ENCODE peak calls at places on chromosomes 13 and 19, in eight cellular contexts. F, T, A, O, J, B, E and C are unnamed samples.

GRCh38 chr13:25153736-25154135 is 18.4 kb downstream of the AMER2 start:
- DNase-seq in E (no peak), B (no peak), O (no peak), F (no peak), J (no peak), T (no peak), A (peak), C (no peak)

GRCh38 chr13:40217675-40218074 is 448.8 kb downstream of the FOXO1 start:
- DNase-seq in F (no peak), T (no peak), O (no peak), J (no peak), A (no peak), B (no peak), E (no peak), C (no peak)

GRCh38 chr13:94548382-94549240 is 47.3 kb downstream of the TGDS start:
- DNase-seq in E (peak), O (peak), F (peak), A (peak), T (peak), B (no peak), J (peak), C (peak)

GRCh38 chr19:55467236-55468053 is 2.9 kb upstream of the C19orf85 start:
- DNase-seq in F (peak), B (peak), A (peak), O (peak), E (peak), J (peak), T (no peak), C (no peak)

GRCh38 chr13:61078976-61079770 is 336.5 kb downstream of the PCDH20 start:
- DNase-seq in F (no peak), O (no peak), T (no peak), E (no peak), B (no peak), A (no peak), J (no peak), C (no peak)

GRCh38 chr13:40206241-40207109 is 460.0 kb downstream of the FOXO1 start:
- DNase-seq in B (no peak), F (no peak), E (peak), J (peak), O (no peak), A (no peak), T (no peak), C (peak)

GRCh38 chr19:23996549-23996948 is 81.9 kb downstream of the ZNF726 start:
- DNase-seq in J (no peak), F (no peak), E (no peak), A (peak), O (no peak), B (peak), T (no peak), C (no peak)

GRCh38 chr13:25691654-25692053 is 319.9 kb downstream of the ATP8A2 start:
- DNase-seq in T (no peak), E (no peak), B (no peak), J (no peak), O (no peak), F (no peak), A (no peak), C (no peak)

GRCh38 chr13:19759669-19760068 is 23.1 kb downstream of the PSPC1 start:
- DNase-seq in F (no peak), A (no peak), E (no peak), O (no peak), T (no peak), J (no peak), B (no peak), C (no peak)

GRCh38 chr19:5960005-5961001 is 17.6 kb downstream of the RANBP3 start:
- DNase-seq in E (peak), J (no peak), T (no peak), B (peak), F (no peak), O (peak), A (no peak), C (no peak)

GRCh38 chr19:3723883-3724282 is 15.7 kb downstream of the TJP3 start:
- DNase-seq in F (no peak), O (no peak), A (peak), J (no peak), E (no peak), B (no peak), T (no peak), C (no peak)

GRCh38 chr19:6018786-6019185 is 40.8 kb upstream of the RANBP3 start:
- DNase-seq in T (no peak), E (no peak), J (no peak), B (no peak), F (no peak), A (peak), O (peak), C (no peak)

GRCh38 chr19:18273566-18274302 is 518 bp downstream of the IQCN start:
- DNase-seq in E (no peak), A (no peak), O (no peak), F (no peak), B (no peak), T (no peak), J (no peak), C (no peak)

GRCh38 chr13:80168089-80168850 is 172.7 kb downstream of the SPRY2 start:
- DNase-seq in O (no peak), F (no peak), E (no peak), A (no peak), B (peak), T (no peak), J (no peak), C (peak)

GRCh38 chr13:51524846-51525566 is 59.3 kb upstream of the WDFY2 start:
- DNase-seq in F (no peak), A (no peak), O (no peak), J (no peak), E (no peak), T (no peak), B (no peak), C (peak)

GRCh38 chr19:4472174-4472974 is at the start of gene HDGFL2:
- DNase-seq in J (no peak), T (no peak), E (no peak), O (no peak), B (no peak), F (no peak), A (peak), C (no peak)

GRCh38 chr13:21478881-21479808 is 20.0 kb upstream of the ZDHHC20 start:
- DNase-seq in A (peak), J (no peak), O (no peak), B (peak), F (no peak), E (peak), T (no peak), C (peak)

GRCh38 chr13:109241160-109241559 is 545.2 kb downstream of the IRS2 start:
- DNase-seq in J (no peak), B (no peak), E (no peak), F (no peak), T (no peak), O (no peak), A (no peak), C (no peak)

GRCh38 chr19:1069009-1069779 is 2.2 kb downstream of the ARHGAP45 start:
- DNase-seq in T (no peak), O (no peak), E (no peak), B (no peak), J (peak), A (no peak), F (no peak), C (no peak)

GRCh38 chr13:110443633-110444225 is 117.8 kb downstream of the RAB20 start:
- DNase-seq in F (no peak), B (no peak), J (no peak), T (peak), O (no peak), E (no peak), A (no peak), C (no peak)

GRCh38 chr19:15550847-15551182 is 42.5 kb downstream of the CYP4F22 start:
- DNase-seq in A (no peak), F (no peak), E (no peak), B (no peak), O (no peak), T (no peak), J (no peak), C (no peak)

GRCh38 chr19:30490760-30491159 is 118.6 kb downstream of the ZNF536 start:
- DNase-seq in F (no peak), E (no peak), A (no peak), O (no peak), T (no peak), B (no peak), J (no peak), C (no peak)

GRCh38 chr13:40210865-40211585 is 455.4 kb downstream of the FOXO1 start:
- DNase-seq in O (no peak), T (no peak), E (no peak), A (no peak), F (no peak), J (no peak), B (no peak), C (no peak)

GRCh38 chr19:31666126-31666525 is 316.9 kb upstream of the TSHZ3 start:
- DNase-seq in J (no peak), T (no peak), A (no peak), F (no peak), O (no peak), E (no peak), B (no peak), C (no peak)

GRCh38 chr19:46944918-46945628 is 74.6 kb upstream of the NPAS1 start:
- DNase-seq in A (peak), J (no peak), O (peak), F (peak), B (peak), T (peak), E (peak), C (no peak)

GRCh38 chr19:49020342-49020741 is 3.5 kb upstream of the LHB start:
- DNase-seq in T (no peak), A (no peak), O (no peak), E (peak), B (no peak), F (no peak), J (peak), C (no peak)

GRCh38 chr19:6402834-6403608 is 10.1 kb upstream of the GTF2F1 start:
- DNase-seq in J (no peak), B (no peak), A (peak), E (no peak), T (no peak), F (no peak), O (peak), C (no peak)

GRCh38 chr19:17841810-17842662 is 5.7 kb downstream of the JAK3 start:
- DNase-seq in F (peak), B (peak), A (peak), E (peak), O (peak), J (peak), T (no peak), C (peak)

GRCh38 chr13:22428188-22428828 is 752.5 kb upstream of the SGCG start:
- DNase-seq in F (no peak), E (no peak), A (no peak), T (no peak), B (no peak), O (no peak), J (no peak), C (no peak)

GRCh38 chr19:51589511-51589910 is 18.4 kb downstream of the ZNF175 start:
- DNase-seq in J (no peak), F (no peak), B (no peak), T (no peak), E (no peak), O (no peak), A (no peak), C (no peak)

GRCh38 chr19:51587264-51588191 is 16.4 kb downstream of the ZNF175 start:
- DNase-seq in B (no peak), T (no peak), F (no peak), E (no peak), A (no peak), J (no peak), O (no peak), C (no peak)

GRCh38 chr19:51586799-51587198 is 15.7 kb downstream of the ZNF175 start:
- DNase-seq in A (no peak), B (no peak), O (no peak), F (no peak), J (no peak), E (no peak), T (no peak), C (no peak)

GRCh38 chr19:51590441-51590840 is 19.4 kb downstream of the ZNF175 start:
- DNase-seq in O (no peak), F (no peak), J (no peak), E (no peak), A (no peak), T (no peak), B (no peak), C (no peak)

GRCh38 chr19:51586103-51586728 is 15.1 kb downstream of the ZNF175 start:
- DNase-seq in T (no peak), J (no peak), F (no peak), E (no peak), O (no peak), A (no peak), B (no peak), C (no peak)
- H3K4me3 ChIP-seq in T (no peak), J (no peak), F (no peak), E (no peak), O (no peak), A (no peak), B (no peak), C (no peak)

GRCh38 chr13:113443991-113444390 is 9.3 kb downstream of the ADPRHL1 start:
- DNase-seq in J (no peak), T (no peak), E (no peak), F (no peak), A (no peak), O (peak), B (no peak), C (no peak)

GRCh38 chr13:113445791-113446487 is 7.3 kb downstream of the ADPRHL1 start:
- DNase-seq in B (peak), A (no peak), O (peak), E (no peak), T (no peak), F (no peak), J (no peak), C (no peak)

GRCh38 chr13:113447596-113447995 is 5.7 kb downstream of the ADPRHL1 start:
- DNase-seq in A (no peak), E (no peak), O (peak), T (no peak), J (no peak), B (no peak), F (no peak), C (no peak)

GRCh38 chr13:113448545-113448884 is 4.8 kb downstream of the ADPRHL1 start:
- DNase-seq in A (no peak), J (peak), B (no peak), E (peak), T (no peak), O (peak), F (no peak), C (no peak)

DNA sequence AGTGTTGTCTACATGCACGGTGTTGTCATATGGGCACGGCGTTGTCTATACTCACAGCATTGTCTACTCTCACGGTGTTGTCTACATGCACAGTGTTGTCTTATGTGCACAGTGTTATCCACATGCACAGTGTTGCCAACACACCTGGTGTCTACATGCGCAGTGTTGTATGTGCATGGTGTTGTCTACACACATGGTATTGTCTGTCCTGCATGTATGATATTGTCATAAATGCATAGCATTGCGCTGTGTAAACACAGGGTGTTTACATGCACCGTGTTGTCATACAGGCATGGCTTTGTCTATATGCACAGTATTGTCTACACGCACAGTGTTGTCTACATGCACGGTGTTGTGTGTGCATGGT is 6.8 kb downstream of the ADPRHL1 start:
- DNase-seq in F (no peak), E (no peak), T (no peak), A (no peak), O (no peak), J (no peak), B (no peak), C (no peak)
- H3K4me3 ChIP-seq in F (no peak), E (no peak), T (no peak), A (no peak), O (no peak), J (no peak), B (no peak), C (no peak)

GRCh38 chr13:33349996-33350826 is 64.7 kb upstream of the STARD13 start:
- DNase-seq in F (peak), T (peak), O (peak), A (peak), B (peak), E (peak), J (peak), C (no peak)

GRCh38 chr13:33347866-33348265 is 62.3 kb upstream of the STARD13 start:
- DNase-seq in E (no peak), O (no peak), F (no peak), B (no peak), T (no peak), A (no peak), J (no peak), C (no peak)

GRCh38 chr13:33351324-33351723 is 65.8 kb upstream of the STARD13 start:
- DNase-seq in A (no peak), J (no peak), F (no peak), E (no peak), T (no peak), O (no peak), B (no peak), C (peak)

GRCh38 chr13:33348366-33348765 is 62.8 kb upstream of the STARD13 start:
- DNase-seq in B (no peak), O (no peak), J (no peak), A (no peak), E (no peak), F (no peak), T (no peak), C (no peak)

DNA sequence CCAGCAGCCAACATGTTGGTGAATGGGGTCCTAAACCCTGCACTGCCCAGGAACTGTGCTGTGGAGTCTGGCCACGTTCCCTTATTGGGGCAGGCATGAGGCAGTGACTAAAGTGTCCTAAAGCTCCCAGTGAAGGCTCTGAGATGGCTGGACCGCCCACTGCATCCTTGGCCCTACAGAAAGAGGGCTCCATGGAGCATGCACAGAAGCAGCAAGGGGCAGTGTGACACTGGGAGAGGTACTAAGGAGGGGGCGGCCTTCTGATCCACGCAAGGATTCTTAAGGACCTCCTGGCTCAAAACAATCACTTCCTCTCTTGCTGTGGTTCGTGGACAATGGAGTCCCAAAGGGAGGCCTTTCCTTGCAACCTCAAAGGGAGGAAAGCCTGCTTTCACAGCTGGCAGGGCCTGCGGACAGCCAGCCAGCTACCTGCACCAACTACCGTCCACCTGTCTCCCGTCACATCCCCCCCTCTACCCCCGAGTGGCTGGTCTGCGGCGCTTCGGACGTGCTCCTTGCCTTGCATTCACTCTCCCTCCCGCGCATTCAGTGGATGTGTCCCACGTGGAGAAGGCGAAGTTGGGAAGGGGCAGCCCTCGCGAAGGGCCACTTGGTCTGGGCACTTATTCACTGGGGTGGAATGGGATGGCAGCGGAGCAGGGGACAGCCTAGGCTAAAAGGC is 63.9 kb upstream of the STARD13 start:
- DNase-seq in O (peak), T (peak), J (no peak), F (no peak), B (no peak), E (no peak), A (peak), C (no peak)
- H3K4me3 ChIP-seq in O (peak), T (peak), J (peak), F (peak), B (peak), E (peak), A (peak), C (peak)

GRCh38 chr19:38402623-38402966 is 298 bp upstream of the FAM98C start:
- DNase-seq in T (no peak), J (no peak), O (no peak), E (no peak), B (no peak), A (no peak), F (no peak), C (no peak)
- H3K4me3 ChIP-seq in T (peak), J (peak), O (peak), E (no peak), B (peak), A (peak), F (peak), C (peak)

DNA sequence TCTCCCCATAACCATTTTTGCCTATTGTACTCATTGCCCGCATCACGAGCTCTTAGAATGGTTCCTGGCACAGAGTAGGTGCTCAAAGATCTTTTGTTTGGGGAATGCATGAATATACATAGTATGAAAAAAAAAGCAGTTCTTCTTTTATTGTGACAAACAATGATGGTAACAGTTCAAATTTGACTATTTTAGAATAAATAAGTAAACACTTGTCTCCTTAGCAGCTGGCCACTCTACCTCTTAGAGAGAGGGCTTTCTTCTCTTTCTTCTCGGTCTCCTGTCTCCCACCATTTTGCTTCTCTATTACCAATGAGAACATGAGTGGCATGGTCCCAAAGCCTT is 652 bp upstream of the SLAIN1 start:
- DNase-seq in F (no peak), O (no peak), T (no peak), J (no peak), B (no peak), A (no peak), E (no peak), C (no peak)
- H3K4me3 ChIP-seq in F (peak), O (peak), T (peak), J (peak), B (peak), A (peak), E (no peak), C (no peak)